ENCODE peak calls at places on chromosomes 6 and 20, in four cellular contexts. One of them, this sample, is unnamed.

GRCh38 chr20:36144336-36144735 is 10.2 kb upstream of the EPB41L1 start:
- DNase-seq in H9: no peak
- DNase-seq in neuronal stem cell: no peak
- DNase-seq in IMR-90: no peak
- DNase-seq in this sample: no peak

GRCh38 chr6:52595796-52596130 is 18.9 kb upstream of the TRAM2 start:
- DNase-seq in H9: no peak
- DNase-seq in neuronal stem cell: no peak
- DNase-seq in IMR-90: no peak
- DNase-seq in this sample: no peak

GRCh38 chr6:72522735-72523141 is 99.1 kb upstream of the KCNQ5 start:
- DNase-seq in H9: peak; percentile 88
- DNase-seq in neuronal stem cell: no peak
- DNase-seq in IMR-90: no peak
- DNase-seq in this sample: peak; percentile 83

GRCh38 chr6:43299338-43300293 is 1.6 kb downstream of the SLC22A7 start:
- DNase-seq in H9: no peak
- DNase-seq in neuronal stem cell: no peak
- DNase-seq in IMR-90: no peak
- DNase-seq in this sample: no peak

GRCh38 chr20:8156603-8157079 is 24.6 kb downstream of the PLCB1 start:
- DNase-seq in H9: no peak
- DNase-seq in neuronal stem cell: no peak
- DNase-seq in IMR-90: peak; percentile 59
- DNase-seq in this sample: no peak

GRCh38 chr6:5840742-5841141 is 166.0 kb downstream of the NRN1 start:
- DNase-seq in H9: no peak
- DNase-seq in neuronal stem cell: no peak
- DNase-seq in IMR-90: no peak
- DNase-seq in this sample: peak; percentile 13

GRCh38 chr6:21613809-21614208 is 20.3 kb downstream of the SOX4 start:
- DNase-seq in H9: no peak
- DNase-seq in neuronal stem cell: no peak
- DNase-seq in IMR-90: no peak
- DNase-seq in this sample: no peak

GRCh38 chr20:32437391-32438074 is 79.4 kb downstream of the ASXL1 start:
- DNase-seq in H9: no peak
- DNase-seq in neuronal stem cell: no peak
- DNase-seq in IMR-90: no peak
- DNase-seq in this sample: peak; percentile 40

GRCh38 chr6:169368200-169368599 is 114.6 kb upstream of the THBS2 start:
- DNase-seq in H9: no peak
- DNase-seq in neuronal stem cell: no peak
- DNase-seq in IMR-90: no peak
- DNase-seq in this sample: no peak

GRCh38 chr20:50369225-50370035 is 140.8 kb upstream of the PTPN1 start:
- DNase-seq in H9: no peak
- DNase-seq in neuronal stem cell: no peak
- DNase-seq in IMR-90: no peak
- DNase-seq in this sample: no peak

GRCh38 chr6:166422201-166422940 is 39.6 kb upstream of the MPC1 start:
- DNase-seq in H9: no peak
- DNase-seq in neuronal stem cell: no peak
- DNase-seq in IMR-90: no peak
- DNase-seq in this sample: no peak
- H3K27ac ChIP-seq in H9: no peak overlapping the region
- H3K27ac ChIP-seq in neuronal stem cell: no peak overlapping the region
- H3K27ac ChIP-seq in IMR-90: no peak overlapping the region
- H3K27ac ChIP-seq in this sample: no peak overlapping the region

GRCh38 chr6:36027501-36028087 is at the start of gene MAPK14:
- DNase-seq in H9: peak; percentile 99
- DNase-seq in neuronal stem cell: peak; percentile 100
- DNase-seq in IMR-90: peak; percentile 100
- DNase-seq in this sample: peak; percentile 100
- H2AK5ac ChIP-seq in H9: no peak within 1 kb of the TSS
- H2AK5ac ChIP-seq in neuronal stem cell: peak within 1 kb of the TSS; percentile 93
- H2AK5ac ChIP-seq in IMR-90: peak within 1 kb of the TSS; percentile 88
- H2AK5ac ChIP-seq in this sample: peak within 1 kb of the TSS; percentile 82

GRCh38 chr20:1266167-1266973 is at the start of gene SNPH:
- DNase-seq in H9: peak; percentile 82
- DNase-seq in neuronal stem cell: peak; percentile 49
- DNase-seq in IMR-90: peak; percentile 76
- DNase-seq in this sample: peak; percentile 69
- H3K27ac ChIP-seq in H9: no peak within 1 kb of the TSS
- H3K27ac ChIP-seq in neuronal stem cell: no peak within 1 kb of the TSS
- H3K27ac ChIP-seq in IMR-90: peak within 1 kb of the TSS; percentile 66
- H3K27ac ChIP-seq in this sample: no peak within 1 kb of the TSS

GRCh38 chr6:46357591-46357990 is 133.7 kb downstream of the RCAN2 start:
- DNase-seq in H9: no peak
- DNase-seq in neuronal stem cell: no peak
- DNase-seq in IMR-90: no peak
- DNase-seq in this sample: no peak

GRCh38 chr6:46356543-46356942 is 134.7 kb downstream of the RCAN2 start:
- DNase-seq in H9: no peak
- DNase-seq in neuronal stem cell: no peak
- DNase-seq in IMR-90: no peak
- DNase-seq in this sample: no peak

GRCh38 chr6:46352541-46353267 is 138.5 kb downstream of the RCAN2 start:
- DNase-seq in H9: no peak
- DNase-seq in neuronal stem cell: no peak
- DNase-seq in IMR-90: no peak
- DNase-seq in this sample: no peak

GRCh38 chr6:46350714-46351113 is 140.5 kb downstream of the RCAN2 start:
- DNase-seq in H9: no peak
- DNase-seq in neuronal stem cell: no peak
- DNase-seq in IMR-90: no peak
- DNase-seq in this sample: no peak

DNA sequence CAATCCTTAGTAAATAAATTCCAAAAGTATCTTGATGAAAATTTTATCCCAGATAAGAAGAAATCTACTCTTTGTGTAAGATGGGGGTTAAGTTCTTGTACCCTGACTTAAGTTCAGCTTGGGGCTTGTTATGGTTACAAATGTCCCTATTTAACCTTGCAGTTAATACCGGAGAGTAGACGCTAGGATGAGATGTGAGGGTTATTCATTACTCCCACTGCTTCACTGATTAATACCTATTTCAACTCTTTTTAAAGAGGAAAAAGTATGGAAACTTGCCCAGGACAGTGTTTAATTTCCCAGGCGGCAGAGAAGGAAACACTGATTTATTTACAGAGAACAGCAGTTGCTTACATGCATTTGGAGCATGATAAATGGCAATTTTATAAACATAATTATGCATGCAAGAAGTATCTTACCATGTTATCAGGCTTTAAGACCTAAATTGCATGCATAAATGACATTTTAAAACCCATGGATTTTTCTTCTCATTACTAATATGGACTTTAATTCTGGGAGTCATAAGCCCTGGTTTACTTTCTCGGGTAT is 137.7 kb downstream of the RCAN2 start:
- DNase-seq in H9: no peak
- DNase-seq in neuronal stem cell: no peak
- DNase-seq in IMR-90: no peak
- DNase-seq in this sample: no peak
- H2AK5ac ChIP-seq in H9: no peak overlapping the region
- H2AK5ac ChIP-seq in neuronal stem cell: no peak overlapping the region
- H2AK5ac ChIP-seq in IMR-90: no peak overlapping the region
- H2AK5ac ChIP-seq in this sample: no peak overlapping the region

This sample was measured in mesendoderm.